ENCODE peak calls at places on chromosomes 11 and 22, in six cellular contexts. One of them, this sample, is unnamed.

GRCh38 chr11:122618927-122619326 is 36.6 kb upstream of the UBASH3B start:
- DNase-seq in HCT116: no peak
- DNase-seq in Panc1: no peak
- DNase-seq in endothelial cell: no peak
- DNase-seq in HFFc6: no peak
- DNase-seq in body of pancreas: no peak
- DNase-seq in this sample: no peak

GRCh38 chr22:46649176-46650077 is 29.2 kb downstream of the GRAMD4 start:
- DNase-seq in HCT116: no peak
- DNase-seq in body of pancreas: no peak
- DNase-seq in HFFc6: no peak
- DNase-seq in endothelial cell: no peak
- DNase-seq in Panc1: no peak
- DNase-seq in this sample: no peak

GRCh38 chr22:28857288-28857687 is 26.1 kb upstream of the ZNRF3 start:
- DNase-seq in Panc1: no peak
- DNase-seq in body of pancreas: no peak
- DNase-seq in HCT116: no peak
- DNase-seq in endothelial cell: no peak
- DNase-seq in HFFc6: no peak
- DNase-seq in this sample: no peak

GRCh38 chr11:90349741-90350140 is 126.9 kb upstream of the CHORDC1 start:
- DNase-seq in HFFc6: no peak
- DNase-seq in Panc1: no peak
- DNase-seq in body of pancreas: no peak
- DNase-seq in HCT116: no peak
- DNase-seq in endothelial cell: no peak
- DNase-seq in this sample: no peak

GRCh38 chr11:67022961-67023956 is at the start of gene SYT12:
- DNase-seq in body of pancreas: no peak
- DNase-seq in endothelial cell: no peak
- DNase-seq in Panc1: no peak
- DNase-seq in HFFc6: no peak
- DNase-seq in HCT116: no peak
- DNase-seq in this sample: no peak

GRCh38 chr11:117932426-117932825 is 3.2 kb upstream of the TMPRSS13 start:
- DNase-seq in HCT116: no peak
- DNase-seq in body of pancreas: no peak
- DNase-seq in HFFc6: no peak
- DNase-seq in Panc1: no peak
- DNase-seq in endothelial cell: no peak
- DNase-seq in this sample: no peak

GRCh38 chr11:70771099-70771885 is 373.0 kb downstream of the CTTN start:
- DNase-seq in body of pancreas: peak; percentile 21
- DNase-seq in Panc1: no peak
- DNase-seq in HFFc6: no peak
- DNase-seq in endothelial cell: no peak
- DNase-seq in HCT116: no peak
- DNase-seq in this sample: no peak

GRCh38 chr11:123407124-123407995 is 22.7 kb upstream of the GRAMD1B start:
- DNase-seq in HFFc6: peak; percentile 65
- DNase-seq in HCT116: peak; percentile 74
- DNase-seq in Panc1: peak; percentile 43
- DNase-seq in body of pancreas: peak; percentile 71
- DNase-seq in endothelial cell: peak; percentile 66
- DNase-seq in this sample: peak; percentile 35

GRCh38 chr11:104127828-104128227 is 36.1 kb downstream of the PDGFD start:
- DNase-seq in HCT116: no peak
- DNase-seq in endothelial cell: no peak
- DNase-seq in body of pancreas: no peak
- DNase-seq in Panc1: no peak
- DNase-seq in HFFc6: peak; percentile 43
- DNase-seq in this sample: no peak

GRCh38 chr11:27720277-27720830 is 20.1 kb upstream of the BDNF start:
- DNase-seq in endothelial cell: peak; percentile 77
- DNase-seq in Panc1: no peak
- DNase-seq in HCT116: no peak
- DNase-seq in HFFc6: peak; percentile 39
- DNase-seq in body of pancreas: peak; percentile 46
- DNase-seq in this sample: no peak

GRCh38 chr11:98307827-98308491 is 712.8 kb upstream of the CNTN5 start:
- DNase-seq in Panc1: no peak
- DNase-seq in endothelial cell: no peak
- DNase-seq in HCT116: no peak
- DNase-seq in HFFc6: no peak
- DNase-seq in body of pancreas: no peak
- DNase-seq in this sample: no peak

GRCh38 chr11:63277345-63277943 is 34.0 kb upstream of the SLC22A25 start:
- DNase-seq in endothelial cell: no peak
- DNase-seq in HFFc6: no peak
- DNase-seq in body of pancreas: no peak
- DNase-seq in HCT116: no peak
- DNase-seq in Panc1: no peak
- DNase-seq in this sample: no peak
- TF ChIP-seq CTCF in endothelial cell: no peak
- TF ChIP-seq CTCF in HFFc6: no peak
- TF ChIP-seq CTCF in body of pancreas: no peak
- TF ChIP-seq CTCF in HCT116: no peak
- TF ChIP-seq CTCF in Panc1: peak; percentile 61
- TF ChIP-seq CTCF in this sample: no peak

GRCh38 chr11:131914299-131914902 is 544.0 kb downstream of the NTM start:
- DNase-seq in Panc1: no peak
- DNase-seq in HCT116: no peak
- DNase-seq in body of pancreas: no peak
- DNase-seq in HFFc6: no peak
- DNase-seq in endothelial cell: no peak
- DNase-seq in this sample: no peak
- TF ChIP-seq CTCF in Panc1: peak; percentile 17
- TF ChIP-seq CTCF in HCT116: no peak
- TF ChIP-seq CTCF in body of pancreas: no peak
- TF ChIP-seq CTCF in HFFc6: peak; percentile 83
- TF ChIP-seq CTCF in endothelial cell: peak; percentile 58
- TF ChIP-seq CTCF in this sample: no peak

DNA sequence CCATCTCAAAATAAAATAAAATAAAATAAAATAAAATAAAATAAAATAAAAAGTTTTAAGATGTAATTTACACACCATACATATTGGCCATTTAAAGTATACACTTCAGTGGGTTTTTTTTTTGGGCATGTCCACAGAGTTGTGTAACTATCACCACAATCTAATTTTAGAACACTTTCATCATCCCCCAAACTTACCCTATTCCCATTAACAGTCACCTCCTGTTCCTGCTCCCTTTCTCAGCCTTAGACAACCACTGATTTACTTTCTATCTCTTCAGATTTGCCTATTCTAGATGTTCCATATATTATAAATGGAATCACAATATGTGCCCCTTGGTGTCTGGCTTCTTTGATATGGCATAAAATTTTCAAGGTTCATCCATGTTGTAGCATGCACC is 4.6 kb upstream of the ACER3 start:
- DNase-seq in HCT116: no peak
- DNase-seq in Panc1: no peak
- DNase-seq in HFFc6: no peak
- DNase-seq in body of pancreas: no peak
- DNase-seq in endothelial cell: no peak
- DNase-seq in this sample: no peak
- TF ChIP-seq CTCF in HCT116: no peak
- TF ChIP-seq CTCF in Panc1: no peak
- TF ChIP-seq CTCF in HFFc6: no peak
- TF ChIP-seq CTCF in body of pancreas: no peak
- TF ChIP-seq CTCF in endothelial cell: no peak
- TF ChIP-seq CTCF in this sample: no peak

GRCh38 chr11:64804346-64805210 is 1.6 kb upstream of the MAP4K2 start:
- DNase-seq in body of pancreas: no peak
- DNase-seq in Panc1: no peak
- DNase-seq in endothelial cell: no peak
- DNase-seq in HFFc6: no peak
- DNase-seq in HCT116: no peak
- DNase-seq in this sample: no peak

GRCh38 chr11:64803846-64804345 is 882 bp upstream of the MAP4K2 start:
- DNase-seq in HFFc6: no peak
- DNase-seq in endothelial cell: no peak
- DNase-seq in body of pancreas: no peak
- DNase-seq in HCT116: no peak
- DNase-seq in Panc1: no peak
- DNase-seq in this sample: no peak

GRCh38 chr11:64801591-64802369 is 1.2 kb downstream of the MAP4K2 start:
- DNase-seq in body of pancreas: no peak
- DNase-seq in HCT116: no peak
- DNase-seq in endothelial cell: peak; percentile 48
- DNase-seq in HFFc6: no peak
- DNase-seq in Panc1: no peak
- DNase-seq in this sample: no peak

GRCh38 chr11:64802370-64803162 is 448 bp downstream of the MAP4K2 start:
- DNase-seq in HCT116: no peak
- DNase-seq in endothelial cell: no peak
- DNase-seq in Panc1: no peak
- DNase-seq in body of pancreas: no peak
- DNase-seq in HFFc6: no peak
- DNase-seq in this sample: no peak

DNA sequence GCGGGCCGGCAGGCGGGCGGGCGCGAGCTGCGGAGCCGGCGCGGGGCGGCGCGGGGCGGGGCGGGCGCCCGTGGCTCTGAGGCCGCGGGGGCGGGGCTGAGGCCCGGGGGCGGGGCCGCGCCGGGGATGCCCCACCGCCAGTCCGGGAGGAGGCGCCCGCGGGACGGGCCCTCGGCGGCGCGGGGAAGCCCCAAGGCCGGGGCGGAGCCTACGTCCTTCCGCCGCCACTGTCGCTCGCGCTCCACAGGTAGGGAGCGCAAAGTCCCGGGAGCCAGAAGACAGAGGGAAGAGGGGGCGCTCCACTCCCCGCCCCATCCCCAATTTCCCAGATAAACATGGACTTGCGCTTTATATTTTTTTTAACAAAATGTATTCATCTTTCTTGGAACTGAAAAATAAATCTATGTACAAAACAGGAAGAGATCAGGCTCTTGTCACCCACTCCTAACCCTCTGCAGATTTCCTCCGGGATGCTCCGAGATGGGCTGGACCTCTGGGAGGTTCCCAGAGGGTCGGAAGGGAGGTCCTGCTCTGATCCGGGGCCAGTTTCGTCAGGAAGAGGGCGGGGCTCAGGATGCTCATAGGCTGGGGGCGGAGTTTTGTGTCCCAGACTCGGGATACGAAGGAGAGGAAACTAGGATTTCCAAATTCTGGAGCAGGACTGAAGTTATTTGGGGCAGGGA is at the start of gene MAP4K2:
- DNase-seq in body of pancreas: peak; percentile 89
- DNase-seq in Panc1: peak; percentile 70
- DNase-seq in HFFc6: peak; percentile 73
- DNase-seq in HCT116: peak; percentile 64
- DNase-seq in endothelial cell: peak; percentile 94
- DNase-seq in this sample: peak; percentile 44
- TF ChIP-seq CTCF in body of pancreas: no peak
- TF ChIP-seq CTCF in Panc1: no peak
- TF ChIP-seq CTCF in HFFc6: peak; percentile 59
- TF ChIP-seq CTCF in HCT116: peak; percentile 21
- TF ChIP-seq CTCF in endothelial cell: no peak
- TF ChIP-seq CTCF in this sample: peak; percentile 29

DNA sequence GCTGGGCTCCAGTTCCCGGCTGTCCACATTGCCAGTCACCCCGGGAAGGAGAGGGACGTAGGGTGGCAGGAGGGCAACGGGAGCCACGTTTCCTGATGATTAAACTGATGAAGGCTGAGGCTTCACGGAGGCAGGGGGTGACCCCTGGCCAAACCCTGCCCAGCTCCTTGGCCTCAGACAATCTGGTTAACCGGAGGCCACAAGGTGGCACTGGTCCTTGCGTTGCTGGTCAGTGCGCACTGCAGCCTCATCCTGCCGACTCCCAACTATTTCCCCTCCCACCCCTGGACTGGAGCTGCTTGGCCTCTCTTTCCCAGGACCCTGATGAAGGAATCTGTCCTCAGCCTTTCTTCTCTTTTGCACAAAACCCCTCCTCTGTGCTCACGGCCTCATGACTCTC is 75.3 kb downstream of the PDE2A start:
- DNase-seq in endothelial cell: peak; percentile 73
- DNase-seq in body of pancreas: peak; percentile 42
- DNase-seq in Panc1: no peak
- DNase-seq in HFFc6: peak; percentile 33
- DNase-seq in HCT116: no peak
- DNase-seq in this sample: no peak
- TF ChIP-seq CTCF in endothelial cell: peak; percentile 44
- TF ChIP-seq CTCF in body of pancreas: no peak
- TF ChIP-seq CTCF in Panc1: peak; percentile 87
- TF ChIP-seq CTCF in HFFc6: peak; percentile 84
- TF ChIP-seq CTCF in HCT116: peak; percentile 61
- TF ChIP-seq CTCF in this sample: peak; percentile 34